ENCODE peak calls at places on chromosome 12, in seven cellular contexts. One of them, this sample, is unnamed.

GRCh38 chr12:82688035-82688501 is 1.4 kb downstream of the TMTC2 start:
- DNase-seq in neural progenitor cell: peak; percentile 38
- DNase-seq in hepatocyte: peak; percentile 10
- DNase-seq in HCT116: no peak
- DNase-seq in ovary: no peak
- DNase-seq in neural crest cell: no peak
- DNase-seq in fibroblast of mammary gland: peak; percentile 15
- DNase-seq in this sample: no peak

GRCh38 chr12:94263011-94263786 is 114.8 kb downstream of the PLXNC1 start:
- DNase-seq in hepatocyte: no peak
- DNase-seq in HCT116: no peak
- DNase-seq in ovary: peak; percentile 33
- DNase-seq in fibroblast of mammary gland: no peak
- DNase-seq in neural progenitor cell: no peak
- DNase-seq in neural crest cell: no peak
- DNase-seq in this sample: no peak

GRCh38 chr12:70246580-70246979 is 3.3 kb downstream of the CNOT2 start:
- DNase-seq in neural progenitor cell: no peak
- DNase-seq in hepatocyte: no peak
- DNase-seq in HCT116: no peak
- DNase-seq in fibroblast of mammary gland: peak; percentile 31
- DNase-seq in neural crest cell: no peak
- DNase-seq in ovary: no peak
- DNase-seq in this sample: no peak

GRCh38 chr12:24898606-24899005 is 50.3 kb downstream of the BCAT1 start:
- DNase-seq in ovary: no peak
- DNase-seq in hepatocyte: no peak
- DNase-seq in HCT116: no peak
- DNase-seq in neural progenitor cell: no peak
- DNase-seq in neural crest cell: no peak
- DNase-seq in fibroblast of mammary gland: peak; percentile 69
- DNase-seq in this sample: no peak

GRCh38 chr12:122356192-122356635 is 66.3 kb downstream of the CLIP1 start:
- DNase-seq in ovary: peak; percentile 47
- DNase-seq in HCT116: peak; percentile 34
- DNase-seq in neural crest cell: peak; percentile 53
- DNase-seq in fibroblast of mammary gland: peak; percentile 77
- DNase-seq in neural progenitor cell: peak; percentile 56
- DNase-seq in hepatocyte: peak; percentile 57
- DNase-seq in this sample: peak; percentile 45

GRCh38 chr12:50784501-50784900 is 20.6 kb downstream of the ATF1 start:
- DNase-seq in hepatocyte: no peak
- DNase-seq in HCT116: no peak
- DNase-seq in neural progenitor cell: no peak
- DNase-seq in ovary: no peak
- DNase-seq in fibroblast of mammary gland: no peak
- DNase-seq in neural crest cell: no peak
- DNase-seq in this sample: no peak

GRCh38 chr12:130571089-130571488 is 145.0 kb downstream of the RIMBP2 start:
- DNase-seq in neural progenitor cell: no peak
- DNase-seq in hepatocyte: no peak
- DNase-seq in ovary: no peak
- DNase-seq in neural crest cell: no peak
- DNase-seq in fibroblast of mammary gland: no peak
- DNase-seq in HCT116: no peak
- DNase-seq in this sample: no peak

GRCh38 chr12:55822228-55822627 is 4.4 kb downstream of the ORMDL2 start:
- DNase-seq in ovary: no peak
- DNase-seq in HCT116: no peak
- DNase-seq in neural progenitor cell: peak; percentile 28
- DNase-seq in hepatocyte: peak; percentile 32
- DNase-seq in fibroblast of mammary gland: no peak
- DNase-seq in neural crest cell: no peak
- DNase-seq in this sample: peak; percentile 68

GRCh38 chr12:93128332-93128707 is 199.2 kb upstream of the EEA1 start:
- DNase-seq in neural crest cell: no peak
- DNase-seq in HCT116: no peak
- DNase-seq in neural progenitor cell: no peak
- DNase-seq in ovary: no peak
- DNase-seq in hepatocyte: no peak
- DNase-seq in fibroblast of mammary gland: no peak
- DNase-seq in this sample: no peak

GRCh38 chr12:115763982-115764621 is 513.4 kb downstream of the MED13L start:
- DNase-seq in neural progenitor cell: no peak
- DNase-seq in hepatocyte: peak; percentile 35
- DNase-seq in neural crest cell: no peak
- DNase-seq in fibroblast of mammary gland: no peak
- DNase-seq in ovary: no peak
- DNase-seq in HCT116: no peak
- DNase-seq in this sample: no peak

GRCh38 chr12:111406474-111407370 is 999 bp downstream of the SH2B3 start:
- DNase-seq in neural progenitor cell: peak; percentile 37
- DNase-seq in hepatocyte: no peak
- DNase-seq in neural crest cell: no peak
- DNase-seq in ovary: no peak
- DNase-seq in fibroblast of mammary gland: no peak
- DNase-seq in HCT116: no peak
- DNase-seq in this sample: no peak

GRCh38 chr12:109711596-109712461 is 1.8 kb upstream of the FAM222A start:
- DNase-seq in hepatocyte: no peak
- DNase-seq in neural progenitor cell: peak; percentile 38
- DNase-seq in HCT116: no peak
- DNase-seq in fibroblast of mammary gland: no peak
- DNase-seq in ovary: no peak
- DNase-seq in neural crest cell: no peak
- DNase-seq in this sample: no peak

GRCh38 chr12:109709401-109710278 is 4.0 kb upstream of the FAM222A start:
- DNase-seq in neural crest cell: no peak
- DNase-seq in neural progenitor cell: no peak
- DNase-seq in fibroblast of mammary gland: no peak
- DNase-seq in ovary: no peak
- DNase-seq in hepatocyte: no peak
- DNase-seq in HCT116: no peak
- DNase-seq in this sample: peak; percentile 63

GRCh38 chr12:109710279-109710746 is 3.3 kb upstream of the FAM222A start:
- DNase-seq in fibroblast of mammary gland: no peak
- DNase-seq in ovary: no peak
- DNase-seq in neural progenitor cell: no peak
- DNase-seq in HCT116: no peak
- DNase-seq in hepatocyte: no peak
- DNase-seq in neural crest cell: no peak
- DNase-seq in this sample: no peak

GRCh38 chr12:109708939-109709338 is 4.7 kb upstream of the FAM222A start:
- DNase-seq in HCT116: no peak
- DNase-seq in fibroblast of mammary gland: no peak
- DNase-seq in hepatocyte: no peak
- DNase-seq in ovary: no peak
- DNase-seq in neural progenitor cell: no peak
- DNase-seq in neural crest cell: no peak
- DNase-seq in this sample: no peak

GRCh38 chr12:109710747-109711595 is 2.7 kb upstream of the FAM222A start:
- DNase-seq in fibroblast of mammary gland: peak; percentile 62
- DNase-seq in hepatocyte: no peak
- DNase-seq in HCT116: no peak
- DNase-seq in neural progenitor cell: no peak
- DNase-seq in ovary: no peak
- DNase-seq in neural crest cell: peak; percentile 34
- DNase-seq in this sample: peak; percentile 66
- TF ChIP-seq CTCF in fibroblast of mammary gland: no peak
- TF ChIP-seq CTCF in hepatocyte: no peak
- TF ChIP-seq CTCF in HCT116: no peak
- TF ChIP-seq CTCF in neural progenitor cell: no peak
- TF ChIP-seq CTCF in ovary: no peak
- TF ChIP-seq CTCF in neural crest cell: no peak
- TF ChIP-seq CTCF in this sample: no peak

DNA sequence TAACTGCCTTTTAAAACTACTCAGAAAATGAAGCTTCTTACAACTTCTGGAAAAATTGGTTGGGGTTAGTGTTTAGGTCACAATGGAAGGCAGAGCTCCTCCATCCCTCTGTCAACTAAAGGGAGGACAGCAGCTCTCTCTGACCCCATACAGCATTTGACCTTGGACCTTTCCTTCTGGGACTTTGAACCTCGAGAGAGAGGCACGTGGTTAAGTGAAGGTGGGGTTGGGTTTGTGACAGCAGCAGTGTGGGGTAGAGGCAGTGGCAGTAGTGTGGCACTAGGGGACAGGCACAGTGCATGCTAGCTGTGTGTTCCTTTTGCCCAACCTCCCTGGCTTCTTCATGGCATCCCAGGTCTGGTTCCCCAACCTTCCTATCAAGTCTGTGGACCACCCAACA is 9.4 kb upstream of the C12orf75 start:
- DNase-seq in fibroblast of mammary gland: no peak
- DNase-seq in neural crest cell: no peak
- DNase-seq in hepatocyte: no peak
- DNase-seq in neural progenitor cell: no peak
- DNase-seq in HCT116: no peak
- DNase-seq in ovary: no peak
- DNase-seq in this sample: no peak
- TF ChIP-seq CTCF in fibroblast of mammary gland: no peak
- TF ChIP-seq CTCF in neural crest cell: no peak
- TF ChIP-seq CTCF in hepatocyte: no peak
- TF ChIP-seq CTCF in neural progenitor cell: no peak
- TF ChIP-seq CTCF in HCT116: no peak
- TF ChIP-seq CTCF in ovary: no peak
- TF ChIP-seq CTCF in this sample: no peak

DNA sequence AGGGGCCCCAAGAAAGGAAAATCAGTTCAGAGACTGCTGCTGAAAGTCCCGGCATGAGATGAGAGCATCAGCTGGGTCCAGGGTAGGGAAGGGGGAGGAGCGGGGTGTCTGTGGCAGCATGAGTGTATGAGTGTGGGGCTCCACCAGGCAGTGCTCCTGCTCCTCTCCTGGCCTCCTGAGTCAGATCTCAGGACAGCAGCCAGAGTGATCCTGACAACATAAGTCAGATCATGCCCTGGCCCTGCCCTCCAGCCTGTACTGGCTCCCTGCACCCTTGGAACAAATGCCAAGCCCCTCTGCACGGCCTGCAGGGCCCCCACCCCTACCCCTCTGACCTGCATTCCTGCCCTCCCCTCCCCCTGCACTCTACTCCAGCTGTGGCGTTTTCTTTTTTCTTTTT is 24.2 kb upstream of the LRP1-AS start:
- DNase-seq in ovary: peak; percentile 80
- DNase-seq in HCT116: no peak
- DNase-seq in hepatocyte: peak; percentile 59
- DNase-seq in neural progenitor cell: no peak
- DNase-seq in fibroblast of mammary gland: peak; percentile 94
- DNase-seq in neural crest cell: no peak
- DNase-seq in this sample: no peak
- TF ChIP-seq CTCF in ovary: no peak
- TF ChIP-seq CTCF in HCT116: no peak
- TF ChIP-seq CTCF in hepatocyte: no peak
- TF ChIP-seq CTCF in neural progenitor cell: no peak
- TF ChIP-seq CTCF in fibroblast of mammary gland: no peak
- TF ChIP-seq CTCF in neural crest cell: no peak
- TF ChIP-seq CTCF in this sample: no peak

GRCh38 chr12:91588874-91589454 is 406.3 kb upstream of the DCN start:
- DNase-seq in fibroblast of mammary gland: no peak
- DNase-seq in HCT116: no peak
- DNase-seq in neural crest cell: no peak
- DNase-seq in neural progenitor cell: no peak
- DNase-seq in ovary: no peak
- DNase-seq in hepatocyte: no peak
- DNase-seq in this sample: no peak

GRCh38 chr12:91590991-91591987 is 408.7 kb upstream of the DCN start:
- DNase-seq in neural progenitor cell: no peak
- DNase-seq in ovary: no peak
- DNase-seq in fibroblast of mammary gland: no peak
- DNase-seq in hepatocyte: no peak
- DNase-seq in neural crest cell: no peak
- DNase-seq in HCT116: no peak
- DNase-seq in this sample: no peak

GRCh38 chr12:91594715-91595114 is 412.1 kb upstream of the DCN start:
- DNase-seq in hepatocyte: no peak
- DNase-seq in HCT116: no peak
- DNase-seq in fibroblast of mammary gland: no peak
- DNase-seq in neural progenitor cell: no peak
- DNase-seq in neural crest cell: no peak
- DNase-seq in ovary: no peak
- DNase-seq in this sample: no peak
- TF ChIP-seq CTCF in hepatocyte: no peak
- TF ChIP-seq CTCF in HCT116: no peak
- TF ChIP-seq CTCF in fibroblast of mammary gland: no peak
- TF ChIP-seq CTCF in neural progenitor cell: no peak
- TF ChIP-seq CTCF in neural crest cell: no peak
- TF ChIP-seq CTCF in ovary: no peak
- TF ChIP-seq CTCF in this sample: no peak

DNA sequence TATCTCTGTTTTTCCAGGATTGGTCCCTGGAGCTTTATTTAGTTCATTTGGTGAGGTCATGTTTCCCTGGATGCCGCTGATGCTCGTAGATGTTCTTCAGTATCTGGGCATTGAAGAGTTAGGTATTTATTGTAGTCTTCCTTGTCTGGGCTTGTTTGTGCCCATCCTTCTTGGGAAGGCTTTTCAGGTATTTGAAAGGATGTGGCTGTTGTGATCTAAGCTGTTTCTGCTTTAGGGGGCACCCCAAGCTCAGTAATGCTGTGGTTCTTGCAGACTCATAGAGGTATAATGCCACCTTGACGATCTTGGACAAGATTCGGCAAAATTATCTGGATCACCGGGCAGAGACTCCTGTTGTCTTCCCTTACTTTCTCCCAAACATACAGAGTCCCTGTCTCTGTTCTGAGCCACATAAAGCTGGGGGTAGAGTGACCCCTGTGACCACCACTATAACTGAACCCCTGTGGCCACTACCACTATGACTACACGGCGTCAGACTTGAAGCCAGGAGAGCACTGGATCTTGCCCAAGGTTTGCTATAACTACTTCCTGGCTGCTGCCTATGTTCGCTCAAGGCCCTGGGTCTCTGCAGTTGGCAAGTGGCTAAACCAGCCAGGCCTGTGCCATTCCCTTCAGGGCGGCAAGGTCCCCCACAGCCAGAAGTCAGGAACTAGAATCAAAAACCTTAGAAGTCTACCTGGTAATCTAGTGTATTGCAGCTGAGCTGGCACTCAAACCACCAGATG is 40.9 kb downstream of the FGD4 start:
- DNase-seq in fibroblast of mammary gland: no peak
- DNase-seq in neural crest cell: no peak
- DNase-seq in ovary: no peak
- DNase-seq in HCT116: no peak
- DNase-seq in neural progenitor cell: no peak
- DNase-seq in hepatocyte: no peak
- DNase-seq in this sample: no peak
- TF ChIP-seq CTCF in fibroblast of mammary gland: no peak
- TF ChIP-seq CTCF in neural crest cell: no peak
- TF ChIP-seq CTCF in ovary: no peak
- TF ChIP-seq CTCF in HCT116: no peak
- TF ChIP-seq CTCF in neural progenitor cell: peak; percentile 10
- TF ChIP-seq CTCF in hepatocyte: no peak
- TF ChIP-seq CTCF in this sample: no peak